ENCODE peak calls at places on chromosomes 13 and 19, in eight cellular contexts. One of them, this sample, is unnamed.
A peak's percentile ranks its signal among the peaks of the same experiment; 100 is the strongest.

GRCh38 chr13:67086260-67086659 is 143.9 kb downstream of the PCDH9 start:
- DNase-seq in HTR-8/SVneo: no peak
- DNase-seq in amygdala: no peak
- DNase-seq in left lung: no peak
- DNase-seq in nephron progenitor cell: no peak
- DNase-seq in stomach: no peak
- DNase-seq in activated T-helper 2 cell treated with anti-CD3 and anti-CD28 coated beads, Interferon-gamma antibody, Interleukin-2, Interleukin-4, amounts not matched to agents 10 μg/mL and 5 μg/mL and 100 μg/mL, durations not matched to agents 14 hours and 24 hours and 36 hours: no peak
- DNase-seq in CD8-positive, alpha-beta T cell: no peak
- DNase-seq in this sample: no peak

GRCh38 chr13:29926077-29926476 is 75.7 kb upstream of the UBL3 start:
- DNase-seq in activated T-helper 2 cell treated with anti-CD3 and anti-CD28 coated beads, Interferon-gamma antibody, Interleukin-2, Interleukin-4, amounts not matched to agents 10 μg/mL and 5 μg/mL and 100 μg/mL, durations not matched to agents 14 hours and 24 hours and 36 hours: no peak
- DNase-seq in amygdala: no peak
- DNase-seq in CD8-positive, alpha-beta T cell: no peak
- DNase-seq in stomach: no peak
- DNase-seq in nephron progenitor cell: no peak
- DNase-seq in left lung: no peak
- DNase-seq in HTR-8/SVneo: no peak
- DNase-seq in this sample: no peak

GRCh38 chr13:102693781-102694180 is 1.1 kb downstream of the METTL21C start:
- DNase-seq in HTR-8/SVneo: no peak
- DNase-seq in nephron progenitor cell: no peak
- DNase-seq in activated T-helper 2 cell treated with anti-CD3 and anti-CD28 coated beads, Interferon-gamma antibody, Interleukin-2, Interleukin-4, amounts not matched to agents 10 μg/mL and 5 μg/mL and 100 μg/mL, durations not matched to agents 14 hours and 24 hours and 36 hours: no peak
- DNase-seq in stomach: no peak
- DNase-seq in CD8-positive, alpha-beta T cell: no peak
- DNase-seq in left lung: no peak
- DNase-seq in amygdala: no peak
- DNase-seq in this sample: no peak

GRCh38 chr13:24203726-24204295 is 43.3 kb downstream of the SPATA13 start:
- DNase-seq in CD8-positive, alpha-beta T cell: no peak
- DNase-seq in stomach: no peak
- DNase-seq in left lung: no peak
- DNase-seq in amygdala: no peak
- DNase-seq in activated T-helper 2 cell treated with anti-CD3 and anti-CD28 coated beads, Interferon-gamma antibody, Interleukin-2, Interleukin-4, amounts not matched to agents 10 μg/mL and 5 μg/mL and 100 μg/mL, durations not matched to agents 14 hours and 24 hours and 36 hours: no peak
- DNase-seq in HTR-8/SVneo: no peak
- DNase-seq in nephron progenitor cell: no peak
- DNase-seq in this sample: no peak

GRCh38 chr13:39684531-39685137 is 29.2 kb downstream of the COG6 start:
- DNase-seq in stomach: no peak
- DNase-seq in HTR-8/SVneo: peak; percentile 10
- DNase-seq in amygdala: no peak
- DNase-seq in CD8-positive, alpha-beta T cell: no peak
- DNase-seq in nephron progenitor cell: no peak
- DNase-seq in left lung: no peak
- DNase-seq in activated T-helper 2 cell treated with anti-CD3 and anti-CD28 coated beads, Interferon-gamma antibody, Interleukin-2, Interleukin-4, amounts not matched to agents 10 μg/mL and 5 μg/mL and 100 μg/mL, durations not matched to agents 14 hours and 24 hours and 36 hours: no peak
- DNase-seq in this sample: no peak

GRCh38 chr13:79246575-79246949 is 159.5 kb downstream of the RBM26 start:
- DNase-seq in activated T-helper 2 cell treated with anti-CD3 and anti-CD28 coated beads, Interferon-gamma antibody, Interleukin-2, Interleukin-4, amounts not matched to agents 10 μg/mL and 5 μg/mL and 100 μg/mL, durations not matched to agents 14 hours and 24 hours and 36 hours: no peak
- DNase-seq in stomach: no peak
- DNase-seq in CD8-positive, alpha-beta T cell: no peak
- DNase-seq in nephron progenitor cell: no peak
- DNase-seq in amygdala: no peak
- DNase-seq in HTR-8/SVneo: no peak
- DNase-seq in left lung: no peak
- DNase-seq in this sample: no peak

GRCh38 chr13:106819413-106820180 is 251.7 kb upstream of the ARGLU1 start:
- DNase-seq in stomach: no peak
- DNase-seq in HTR-8/SVneo: no peak
- DNase-seq in left lung: no peak
- DNase-seq in nephron progenitor cell: no peak
- DNase-seq in activated T-helper 2 cell treated with anti-CD3 and anti-CD28 coated beads, Interferon-gamma antibody, Interleukin-2, Interleukin-4, amounts not matched to agents 10 μg/mL and 5 μg/mL and 100 μg/mL, durations not matched to agents 14 hours and 24 hours and 36 hours: no peak
- DNase-seq in CD8-positive, alpha-beta T cell: no peak
- DNase-seq in amygdala: no peak
- DNase-seq in this sample: no peak

GRCh38 chr13:48431987-48432615 is 19.2 kb upstream of the LPAR6 start:
- DNase-seq in HTR-8/SVneo: no peak
- DNase-seq in CD8-positive, alpha-beta T cell: no peak
- DNase-seq in left lung: no peak
- DNase-seq in stomach: no peak
- DNase-seq in activated T-helper 2 cell treated with anti-CD3 and anti-CD28 coated beads, Interferon-gamma antibody, Interleukin-2, Interleukin-4, amounts not matched to agents 10 μg/mL and 5 μg/mL and 100 μg/mL, durations not matched to agents 14 hours and 24 hours and 36 hours: no peak
- DNase-seq in nephron progenitor cell: no peak
- DNase-seq in amygdala: no peak
- DNase-seq in this sample: no peak

GRCh38 chr19:10565567-10566407 is at the start of gene KRI1:
- DNase-seq in CD8-positive, alpha-beta T cell: peak; percentile 98
- DNase-seq in stomach: peak; percentile 99
- DNase-seq in HTR-8/SVneo: peak; percentile 96
- DNase-seq in activated T-helper 2 cell treated with anti-CD3 and anti-CD28 coated beads, Interferon-gamma antibody, Interleukin-2, Interleukin-4, amounts not matched to agents 10 μg/mL and 5 μg/mL and 100 μg/mL, durations not matched to agents 14 hours and 24 hours and 36 hours: peak; percentile 99
- DNase-seq in amygdala: peak; percentile 97
- DNase-seq in left lung: peak; percentile 99
- DNase-seq in nephron progenitor cell: peak; percentile 99
- DNase-seq in this sample: peak; percentile 97

GRCh38 chr13:33139186-33139585 is 123.0 kb downstream of the KL start:
- DNase-seq in stomach: no peak
- DNase-seq in HTR-8/SVneo: no peak
- DNase-seq in nephron progenitor cell: no peak
- DNase-seq in left lung: peak; percentile 62
- DNase-seq in amygdala: no peak
- DNase-seq in CD8-positive, alpha-beta T cell: no peak
- DNase-seq in activated T-helper 2 cell treated with anti-CD3 and anti-CD28 coated beads, Interferon-gamma antibody, Interleukin-2, Interleukin-4, amounts not matched to agents 10 μg/mL and 5 μg/mL and 100 μg/mL, durations not matched to agents 14 hours and 24 hours and 36 hours: no peak
- DNase-seq in this sample: no peak

GRCh38 chr19:16566161-16566560 is 6.1 kb downstream of the SLC35E1 start:
- DNase-seq in amygdala: no peak
- DNase-seq in HTR-8/SVneo: no peak
- DNase-seq in CD8-positive, alpha-beta T cell: peak; percentile 72
- DNase-seq in left lung: no peak
- DNase-seq in nephron progenitor cell: no peak
- DNase-seq in stomach: peak; percentile 72
- DNase-seq in activated T-helper 2 cell treated with anti-CD3 and anti-CD28 coated beads, Interferon-gamma antibody, Interleukin-2, Interleukin-4, amounts not matched to agents 10 μg/mL and 5 μg/mL and 100 μg/mL, durations not matched to agents 14 hours and 24 hours and 36 hours: peak; percentile 85
- DNase-seq in this sample: no peak

GRCh38 chr19:49324801-49325491 is at the start of gene SLC6A16:
- DNase-seq in activated T-helper 2 cell treated with anti-CD3 and anti-CD28 coated beads, Interferon-gamma antibody, Interleukin-2, Interleukin-4, amounts not matched to agents 10 μg/mL and 5 μg/mL and 100 μg/mL, durations not matched to agents 14 hours and 24 hours and 36 hours: peak; percentile 6
- DNase-seq in CD8-positive, alpha-beta T cell: no peak
- DNase-seq in nephron progenitor cell: no peak
- DNase-seq in HTR-8/SVneo: no peak
- DNase-seq in amygdala: no peak
- DNase-seq in left lung: no peak
- DNase-seq in stomach: no peak
- DNase-seq in this sample: no peak

GRCh38 chr19:54430306-54431254 is 15.3 kb downstream of the TTYH1 start:
- DNase-seq in activated T-helper 2 cell treated with anti-CD3 and anti-CD28 coated beads, Interferon-gamma antibody, Interleukin-2, Interleukin-4, amounts not matched to agents 10 μg/mL and 5 μg/mL and 100 μg/mL, durations not matched to agents 14 hours and 24 hours and 36 hours: no peak
- DNase-seq in left lung: no peak
- DNase-seq in CD8-positive, alpha-beta T cell: peak; percentile 17
- DNase-seq in stomach: no peak
- DNase-seq in nephron progenitor cell: peak; percentile 91
- DNase-seq in HTR-8/SVneo: peak; percentile 44
- DNase-seq in amygdala: peak; percentile 71
- DNase-seq in this sample: no peak

GRCh38 chr13:71864981-71865857 is 1.8 kb downstream of the DACH1 start:
- DNase-seq in amygdala: no peak
- DNase-seq in left lung: peak; percentile 48
- DNase-seq in nephron progenitor cell: peak; percentile 66
- DNase-seq in CD8-positive, alpha-beta T cell: no peak
- DNase-seq in HTR-8/SVneo: no peak
- DNase-seq in stomach: no peak
- DNase-seq in activated T-helper 2 cell treated with anti-CD3 and anti-CD28 coated beads, Interferon-gamma antibody, Interleukin-2, Interleukin-4, amounts not matched to agents 10 μg/mL and 5 μg/mL and 100 μg/mL, durations not matched to agents 14 hours and 24 hours and 36 hours: no peak
- DNase-seq in this sample: no peak

GRCh38 chr13:100987993-100988392 is 313.4 kb upstream of the TMTC4 start:
- DNase-seq in amygdala: peak; percentile 59
- DNase-seq in stomach: no peak
- DNase-seq in nephron progenitor cell: no peak
- DNase-seq in HTR-8/SVneo: no peak
- DNase-seq in CD8-positive, alpha-beta T cell: no peak
- DNase-seq in left lung: no peak
- DNase-seq in activated T-helper 2 cell treated with anti-CD3 and anti-CD28 coated beads, Interferon-gamma antibody, Interleukin-2, Interleukin-4, amounts not matched to agents 10 μg/mL and 5 μg/mL and 100 μg/mL, durations not matched to agents 14 hours and 24 hours and 36 hours: no peak
- DNase-seq in this sample: no peak

GRCh38 chr13:49561064-49561410 is 24.3 kb downstream of the RCBTB1 start:
- DNase-seq in left lung: no peak
- DNase-seq in nephron progenitor cell: no peak
- DNase-seq in amygdala: no peak
- DNase-seq in CD8-positive, alpha-beta T cell: no peak
- DNase-seq in HTR-8/SVneo: no peak
- DNase-seq in activated T-helper 2 cell treated with anti-CD3 and anti-CD28 coated beads, Interferon-gamma antibody, Interleukin-2, Interleukin-4, amounts not matched to agents 10 μg/mL and 5 μg/mL and 100 μg/mL, durations not matched to agents 14 hours and 24 hours and 36 hours: no peak
- DNase-seq in stomach: no peak
- DNase-seq in this sample: no peak

GRCh38 chr13:27336005-27336673 is 65.5 kb downstream of the RASL11A start:
- DNase-seq in HTR-8/SVneo: no peak
- DNase-seq in stomach: no peak
- DNase-seq in nephron progenitor cell: no peak
- DNase-seq in CD8-positive, alpha-beta T cell: no peak
- DNase-seq in left lung: no peak
- DNase-seq in activated T-helper 2 cell treated with anti-CD3 and anti-CD28 coated beads, Interferon-gamma antibody, Interleukin-2, Interleukin-4, amounts not matched to agents 10 μg/mL and 5 μg/mL and 100 μg/mL, durations not matched to agents 14 hours and 24 hours and 36 hours: no peak
- DNase-seq in amygdala: no peak
- DNase-seq in this sample: no peak

GRCh38 chr13:111152836-111153235 is 37.7 kb downstream of the ARHGEF7 start:
- DNase-seq in HTR-8/SVneo: peak; percentile 5
- DNase-seq in stomach: no peak
- DNase-seq in amygdala: peak; percentile 27
- DNase-seq in nephron progenitor cell: no peak
- DNase-seq in left lung: no peak
- DNase-seq in CD8-positive, alpha-beta T cell: no peak
- DNase-seq in activated T-helper 2 cell treated with anti-CD3 and anti-CD28 coated beads, Interferon-gamma antibody, Interleukin-2, Interleukin-4, amounts not matched to agents 10 μg/mL and 5 μg/mL and 100 μg/mL, durations not matched to agents 14 hours and 24 hours and 36 hours: no peak
- DNase-seq in this sample: no peak